ENCODE peak calls at places on chromosome 3, in four cellular contexts. One of them, this sample, is unnamed.

GRCh38 chr3:24042174-24042878 is 97.2 kb downstream of the NR1D2 start:
- DNase-seq in stromal cell of bone marrow: peak; percentile 66
- DNase-seq in DND-41: no peak
- DNase-seq in activated T-cell treated with anti-CD3 and anti-CD28 coated beads for 1 hour: no peak
- DNase-seq in this sample: peak; percentile 19

GRCh38 chr3:15387735-15388134 is 39.6 kb downstream of the METTL6 start:
- DNase-seq in activated T-cell treated with anti-CD3 and anti-CD28 coated beads for 1 hour: no peak
- DNase-seq in DND-41: no peak
- DNase-seq in stromal cell of bone marrow: no peak
- DNase-seq in this sample: no peak

GRCh38 chr3:119562307-119562961 is 3.0 kb upstream of the CD80 start:
- DNase-seq in DND-41: no peak
- DNase-seq in stromal cell of bone marrow: no peak
- DNase-seq in activated T-cell treated with anti-CD3 and anti-CD28 coated beads for 1 hour: no peak
- DNase-seq in this sample: no peak

GRCh38 chr3:127684871-127685707 is 12.3 kb downstream of the ABTB1 start:
- DNase-seq in stromal cell of bone marrow: no peak
- DNase-seq in activated T-cell treated with anti-CD3 and anti-CD28 coated beads for 1 hour: no peak
- DNase-seq in DND-41: no peak
- DNase-seq in this sample: no peak

GRCh38 chr3:191336833-191337232 is 6.5 kb upstream of the UTS2B start:
- DNase-seq in activated T-cell treated with anti-CD3 and anti-CD28 coated beads for 1 hour: no peak
- DNase-seq in DND-41: no peak
- DNase-seq in stromal cell of bone marrow: no peak
- DNase-seq in this sample: peak; percentile 37

GRCh38 chr3:143597774-143598652 is 250.3 kb downstream of the SLC9A9 start:
- DNase-seq in stromal cell of bone marrow: no peak
- DNase-seq in DND-41: no peak
- DNase-seq in activated T-cell treated with anti-CD3 and anti-CD28 coated beads for 1 hour: no peak
- DNase-seq in this sample: no peak

GRCh38 chr3:6915898-6916297 is 55.0 kb downstream of the GRM7 start:
- DNase-seq in DND-41: no peak
- DNase-seq in stromal cell of bone marrow: no peak
- DNase-seq in activated T-cell treated with anti-CD3 and anti-CD28 coated beads for 1 hour: no peak
- DNase-seq in this sample: no peak

GRCh38 chr3:128698211-128699011 is 27.6 kb upstream of the RAB7A start:
- DNase-seq in DND-41: no peak
- DNase-seq in activated T-cell treated with anti-CD3 and anti-CD28 coated beads for 1 hour: peak; percentile 6
- DNase-seq in stromal cell of bone marrow: no peak
- DNase-seq in this sample: no peak

GRCh38 chr3:165549665-165550064 is 287.6 kb downstream of the BCHE start:
- DNase-seq in stromal cell of bone marrow: no peak
- DNase-seq in activated T-cell treated with anti-CD3 and anti-CD28 coated beads for 1 hour: no peak
- DNase-seq in DND-41: peak; percentile 41
- DNase-seq in this sample: no peak

GRCh38 chr3:126542340-126543241 is 16.1 kb downstream of the C3orf22 start:
- DNase-seq in activated T-cell treated with anti-CD3 and anti-CD28 coated beads for 1 hour: no peak
- DNase-seq in stromal cell of bone marrow: no peak
- DNase-seq in DND-41: peak; percentile 1
- DNase-seq in this sample: no peak

GRCh38 chr3:42476225-42477160 is 25.9 kb upstream of the VIPR1 start:
- DNase-seq in stromal cell of bone marrow: no peak
- DNase-seq in activated T-cell treated with anti-CD3 and anti-CD28 coated beads for 1 hour: no peak
- DNase-seq in DND-41: no peak
- DNase-seq in this sample: no peak

GRCh38 chr3:159951580-159951979 is 37.1 kb upstream of the IL12A start:
- DNase-seq in DND-41: no peak
- DNase-seq in stromal cell of bone marrow: no peak
- DNase-seq in activated T-cell treated with anti-CD3 and anti-CD28 coated beads for 1 hour: no peak
- DNase-seq in this sample: no peak

GRCh38 chr3:153162513-153163348 is 705 bp downstream of the RAP2B start:
- DNase-seq in activated T-cell treated with anti-CD3 and anti-CD28 coated beads for 1 hour: peak; percentile 21
- DNase-seq in stromal cell of bone marrow: no peak
- DNase-seq in DND-41: peak; percentile 43
- DNase-seq in this sample: peak; percentile 31

GRCh38 chr3:32577621-32578556 is 7.2 kb upstream of the DYNC1LI1 start:
- DNase-seq in stromal cell of bone marrow: no peak
- DNase-seq in DND-41: peak; percentile 30
- DNase-seq in activated T-cell treated with anti-CD3 and anti-CD28 coated beads for 1 hour: no peak
- DNase-seq in this sample: peak; percentile 61

GRCh38 chr3:35664460-35664919 is 25.2 kb downstream of the ARPP21 start:
- DNase-seq in stromal cell of bone marrow: no peak
- DNase-seq in DND-41: peak; percentile 98
- DNase-seq in activated T-cell treated with anti-CD3 and anti-CD28 coated beads for 1 hour: no peak
- DNase-seq in this sample: peak; percentile 18

GRCh38 chr3:31974454-31974853 is 6.6 kb downstream of the OSBPL10 start:
- DNase-seq in DND-41: no peak
- DNase-seq in stromal cell of bone marrow: no peak
- DNase-seq in activated T-cell treated with anti-CD3 and anti-CD28 coated beads for 1 hour: no peak
- DNase-seq in this sample: peak; percentile 47

GRCh38 chr3:146138904-146139303 is 22.1 kb downstream of the PLOD2 start:
- DNase-seq in activated T-cell treated with anti-CD3 and anti-CD28 coated beads for 1 hour: no peak
- DNase-seq in stromal cell of bone marrow: no peak
- DNase-seq in DND-41: no peak
- DNase-seq in this sample: no peak

GRCh38 chr3:161695811-161696210 is 199.2 kb downstream of the OTOL1 start:
- DNase-seq in activated T-cell treated with anti-CD3 and anti-CD28 coated beads for 1 hour: no peak
- DNase-seq in stromal cell of bone marrow: no peak
- DNase-seq in DND-41: no peak
- DNase-seq in this sample: no peak

GRCh38 chr3:109339714-109340648 is 2.6 kb upstream of the DPPA4 start:
- DNase-seq in DND-41: no peak
- DNase-seq in stromal cell of bone marrow: no peak
- DNase-seq in activated T-cell treated with anti-CD3 and anti-CD28 coated beads for 1 hour: no peak
- DNase-seq in this sample: no peak

GRCh38 chr3:58323795-58324674 is 8.7 kb upstream of the PXK start:
- DNase-seq in stromal cell of bone marrow: no peak
- DNase-seq in activated T-cell treated with anti-CD3 and anti-CD28 coated beads for 1 hour: no peak
- DNase-seq in DND-41: no peak
- DNase-seq in this sample: no peak

GRCh38 chr3:138465927-138466326 is 31.5 kb downstream of the ESYT3 start:
- DNase-seq in DND-41: no peak
- DNase-seq in stromal cell of bone marrow: no peak
- DNase-seq in activated T-cell treated with anti-CD3 and anti-CD28 coated beads for 1 hour: no peak
- DNase-seq in this sample: no peak

GRCh38 chr3:194640829-194641228 is 7.6 kb upstream of the TMEM44 start:
- DNase-seq in DND-41: peak; percentile 62
- DNase-seq in stromal cell of bone marrow: no peak
- DNase-seq in activated T-cell treated with anti-CD3 and anti-CD28 coated beads for 1 hour: peak; percentile 24
- DNase-seq in this sample: peak; percentile 30

GRCh38 chr3:76010252-76010651 is 224.9 kb upstream of the ZNF717 start:
- DNase-seq in activated T-cell treated with anti-CD3 and anti-CD28 coated beads for 1 hour: no peak
- DNase-seq in DND-41: no peak
- DNase-seq in stromal cell of bone marrow: no peak
- DNase-seq in this sample: no peak

GRCh38 chr3:141426404-141427034 is 58.2 kb downstream of the ZBTB38 start:
- DNase-seq in activated T-cell treated with anti-CD3 and anti-CD28 coated beads for 1 hour: no peak
- DNase-seq in DND-41: no peak
- DNase-seq in stromal cell of bone marrow: no peak
- DNase-seq in this sample: peak; percentile 82

GRCh38 chr3:165192610-165193192 is 3.5 kb downstream of the SLITRK3 start:
- DNase-seq in DND-41: no peak
- DNase-seq in stromal cell of bone marrow: no peak
- DNase-seq in activated T-cell treated with anti-CD3 and anti-CD28 coated beads for 1 hour: no peak
- DNase-seq in this sample: no peak

GRCh38 chr3:106247902-106248684 is 379.3 kb upstream of the CBLB start:
- DNase-seq in stromal cell of bone marrow: peak; percentile 38
- DNase-seq in activated T-cell treated with anti-CD3 and anti-CD28 coated beads for 1 hour: no peak
- DNase-seq in DND-41: no peak
- DNase-seq in this sample: peak; percentile 68

GRCh38 chr3:172152294-172152649 is 112.9 kb downstream of the FNDC3B start:
- DNase-seq in DND-41: no peak
- DNase-seq in stromal cell of bone marrow: no peak
- DNase-seq in activated T-cell treated with anti-CD3 and anti-CD28 coated beads for 1 hour: no peak
- DNase-seq in this sample: no peak

GRCh38 chr3:32825601-32826375 is 8.0 kb downstream of the TRIM71 start:
- DNase-seq in DND-41: no peak
- DNase-seq in stromal cell of bone marrow: no peak
- DNase-seq in activated T-cell treated with anti-CD3 and anti-CD28 coated beads for 1 hour: no peak
- DNase-seq in this sample: no peak

GRCh38 chr3:64906011-64906410 is 218.2 kb upstream of the ADAMTS9 start:
- DNase-seq in stromal cell of bone marrow: no peak
- DNase-seq in DND-41: no peak
- DNase-seq in activated T-cell treated with anti-CD3 and anti-CD28 coated beads for 1 hour: no peak
- DNase-seq in this sample: no peak

GRCh38 chr3:353191-353739 is 156.7 kb downstream of the CHL1 start:
- DNase-seq in activated T-cell treated with anti-CD3 and anti-CD28 coated beads for 1 hour: no peak
- DNase-seq in DND-41: no peak
- DNase-seq in stromal cell of bone marrow: no peak
- DNase-seq in this sample: no peak

This sample was measured in fibroblast of mammary gland.